ENCODE peak calls at places on chromosomes 5 and 9, in seven cellular contexts. W is H1, X is GM12878, L is HepG2, Z is HCT116, F is SK-N-SH, M is K562. K is an unnamed sample.

GRCh38 chr5:79702606-79703380 is 13.2 kb downstream of the CMYA5 start:
- DNase-seq in W (peak), L (peak), Z (no peak), M (peak), F (peak), X (no peak), K (peak)

GRCh38 chr9:89579741-89580395 is 24.9 kb upstream of the GADD45G start:
- DNase-seq in X (no peak), F (no peak), M (no peak), W (no peak), L (no peak), Z (no peak), K (no peak)

GRCh38 chr5:39714036-39714698 is 289.4 kb upstream of the DAB2 start:
- DNase-seq in L (peak), X (peak), W (no peak), M (peak), F (peak), Z (peak), K (peak)

GRCh38 chr5:35987776-35988175 is 3.4 kb downstream of the UGT3A1 start:
- DNase-seq in X (no peak), W (no peak), Z (no peak), F (no peak), L (no peak), M (no peak), K (no peak)

GRCh38 chr9:106296426-106296825 is 566.5 kb upstream of the ZNF462 start:
- DNase-seq in L (no peak), M (no peak), X (no peak), W (no peak), F (no peak), Z (no peak), K (no peak)

GRCh38 chr5:54443264-54443663 is 12.2 kb upstream of the HSPB3 start:
- DNase-seq in Z (peak), X (no peak), L (peak), W (no peak), F (peak), M (peak), K (no peak)

GRCh38 chr9:127347831-127348699 is 48.9 kb upstream of the SLC2A8 start:
- DNase-seq in W (no peak), F (peak), L (peak), Z (no peak), M (no peak), X (no peak), K (peak)

GRCh38 chr9:85516976-85517637 is 224.6 kb downstream of the AGTPBP1 start:
- DNase-seq in F (no peak), Z (peak), M (no peak), L (no peak), W (no peak), X (no peak), K (no peak)

GRCh38 chr5:83474170-83474796 is 2.7 kb downstream of the VCAN start:
- DNase-seq in M (peak), W (peak), L (peak), Z (peak), X (no peak), F (peak), K (peak)

GRCh38 chr5:125409496-125410351 is 663.3 kb upstream of the ZNF608 start:
- DNase-seq in M (no peak), F (no peak), X (no peak), L (no peak), W (no peak), Z (no peak), K (no peak)

GRCh38 chr5:53642006-53642405 is 81.6 kb downstream of the NDUFS4 start:
- DNase-seq in W (no peak), X (no peak), M (no peak), L (no peak), F (no peak), Z (no peak), K (no peak)

GRCh38 chr9:116713266-116713665 is 26.2 kb downstream of the TRIM32 start:
- DNase-seq in F (no peak), L (no peak), Z (no peak), W (no peak), X (no peak), M (no peak), K (no peak)

GRCh38 chr5:93677344-93678021 is 63.9 kb downstream of the POU5F2 start:
- DNase-seq in W (no peak), F (peak), Z (peak), L (peak), X (no peak), M (no peak), K (no peak)

GRCh38 chr5:17156463-17156862 is 61.0 kb upstream of the BASP1 start:
- DNase-seq in W (no peak), Z (no peak), X (no peak), L (no peak), F (no peak), M (no peak), K (no peak)

GRCh38 chr5:76514254-76514653 is 108.9 kb downstream of the F2RL2 start:
- DNase-seq in Z (no peak), X (no peak), F (peak), L (peak), M (no peak), W (no peak), K (no peak)

GRCh38 chr9:129550199-129550839 is 70.6 kb downstream of the C9orf50 start:
- DNase-seq in M (no peak), Z (no peak), X (no peak), W (peak), L (no peak), F (peak), K (peak)

GRCh38 chr5:53095222-53095621 is 14.3 kb downstream of the MOCS2 start:
- DNase-seq in M (no peak), Z (no peak), W (no peak), X (no peak), L (no peak), F (no peak), K (no peak)

GRCh38 chr5:639584-640213 is 27.6 kb downstream of the CEP72 start:
- DNase-seq in L (no peak), Z (no peak), F (no peak), X (no peak), M (no peak), W (no peak), K (no peak)

GRCh38 chr9:131310833-131311554 is 21.5 kb downstream of the PLPP7 start:
- DNase-seq in M (no peak), W (no peak), X (no peak), Z (no peak), L (no peak), F (no peak), K (no peak)

GRCh38 chr5:16744164-16744880 is 127.5 kb upstream of the RETREG1 start:
- DNase-seq in Z (no peak), X (no peak), L (peak), F (no peak), W (no peak), M (no peak), K (no peak)

GRCh38 chr5:74640450-74641013 is at the start of gene ENC1:
- DNase-seq in W (peak), X (no peak), F (peak), L (peak), M (peak), Z (peak), K (peak)

GRCh38 chr5:62167651-62168050 is 138.4 kb upstream of the KIF2A start:
- DNase-seq in Z (no peak), L (no peak), W (no peak), X (no peak), F (no peak), M (no peak), K (no peak)

GRCh38 chr9:131049829-131050715 is 41.1 kb downstream of the LAMC3 start:
- DNase-seq in W (no peak), M (peak), X (no peak), Z (no peak), L (no peak), F (no peak), K (no peak)

GRCh38 chr5:131209506-131210191 is 38.9 kb downstream of the LYRM7 start:
- DNase-seq in M (no peak), Z (no peak), W (no peak), F (no peak), X (peak), L (no peak), K (no peak)

GRCh38 chr5:126503602-126504104 is 80.4 kb downstream of the GRAMD2B start:
- DNase-seq in F (no peak), X (no peak), W (no peak), L (no peak), Z (no peak), M (no peak), K (no peak)

GRCh38 chr5:159263569-159263905 is 447 bp downstream of the UBLCP1 start:
- DNase-seq in Z (no peak), M (no peak), L (no peak), X (no peak), W (no peak), F (no peak), K (no peak)

GRCh38 chr9:93633492-93634221 is 57.3 kb downstream of the PHF2 start:
- DNase-seq in Z (no peak), L (no peak), W (peak), X (no peak), M (no peak), F (no peak), K (no peak)

GRCh38 chr9:132514821-132515220 is 67.6 kb upstream of the BARHL1 start:
- DNase-seq in X (no peak), W (no peak), M (no peak), F (no peak), Z (no peak), L (no peak), K (no peak)

GRCh38 chr9:133163559-133164208 is at the start of gene GBGT1:
- DNase-seq in L (no peak), Z (no peak), X (no peak), F (peak), W (peak), M (peak), K (no peak)

DNA sequence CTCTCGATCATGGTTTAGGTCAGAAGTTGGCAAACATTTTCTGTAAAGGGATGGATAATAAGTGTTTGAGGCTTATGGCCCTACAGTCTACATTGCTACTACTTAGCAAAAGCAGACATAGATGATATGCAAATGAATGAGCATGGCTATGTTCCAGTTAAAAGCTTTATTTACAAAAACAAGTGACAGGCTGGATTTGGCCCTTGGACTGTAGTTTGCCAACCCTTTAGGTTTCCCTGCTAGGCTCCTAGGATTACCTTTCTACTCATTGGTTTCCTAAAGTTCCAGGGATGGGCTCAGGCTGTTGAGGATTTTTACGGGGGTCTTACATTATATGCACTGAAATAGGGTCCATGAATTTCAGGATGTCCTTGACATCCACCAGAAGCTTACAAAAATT is 57.5 kb downstream of the GPR21 start:
- DNase-seq in X (no peak), M (no peak), F (no peak), Z (no peak), L (no peak), W (no peak), K (no peak)
- TF ChIP-seq JUND in X (no peak), M (no peak), F (no peak), Z (no peak), L (no peak), W (no peak), K (no peak)

DNA sequence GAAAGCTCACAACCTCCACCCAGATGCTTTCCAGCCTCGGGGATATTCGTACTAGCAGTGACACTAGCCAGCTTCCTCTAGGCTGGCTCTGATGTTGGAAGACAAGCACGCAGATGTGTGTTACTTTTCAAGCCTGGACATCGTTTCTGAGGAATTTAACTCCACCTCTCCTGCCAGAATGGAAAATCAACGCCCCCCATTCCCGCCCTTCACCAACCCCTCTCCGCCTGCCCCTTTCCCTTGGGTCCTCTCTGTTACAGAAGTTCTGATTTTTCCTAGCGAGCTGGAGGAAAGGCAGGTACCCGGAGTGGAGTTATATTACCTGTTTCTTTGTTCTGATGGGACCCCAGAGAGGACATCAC is 543 bp upstream of the NNT start:
- DNase-seq in L (peak), X (no peak), F (peak), W (no peak), Z (no peak), M (peak), K (peak)
- TF ChIP-seq JUND in L (no peak), X (no peak), F (no peak), W (no peak), Z (no peak), M (no peak), K (no peak)

GRCh38 chr9:15617782-15618181 is 64.9 kb downstream of the CCDC171 start:
- DNase-seq in M (no peak), X (no peak), W (no peak), F (no peak), Z (no peak), L (no peak), K (no peak)

GRCh38 chr9:15622596-15622995 is 69.8 kb downstream of the CCDC171 start:
- DNase-seq in L (no peak), X (no peak), Z (peak), F (no peak), W (no peak), M (no peak), K (no peak)

GRCh38 chr9:15612962-15613361 is 60.1 kb downstream of the CCDC171 start:
- DNase-seq in Z (no peak), L (no peak), W (no peak), F (no peak), M (no peak), X (no peak), K (no peak)

GRCh38 chr9:15618540-15619331 is 65.9 kb downstream of the CCDC171 start:
- DNase-seq in L (no peak), M (no peak), X (no peak), Z (no peak), W (no peak), F (no peak), K (no peak)
- TF ChIP-seq JUND in L (no peak), M (no peak), X (no peak), Z (no peak), W (no peak), F (no peak), K (no peak)

GRCh38 chr5:10352404-10353240 is 873 bp upstream of the MARCHF6 start:
- DNase-seq in M (no peak), Z (no peak), F (peak), X (peak), W (no peak), L (peak), K (no peak)

GRCh38 chr5:10351882-10352395 is 1.6 kb upstream of the MARCHF6 start:
- DNase-seq in F (no peak), L (no peak), W (no peak), M (no peak), Z (no peak), X (no peak), K (no peak)

GRCh38 chr5:10355071-10355889 is 1.8 kb downstream of the MARCHF6 start:
- DNase-seq in M (no peak), W (no peak), X (no peak), Z (no peak), F (no peak), L (no peak), K (peak)

GRCh38 chr5:10353241-10354047 is at the start of gene MARCHF6:
- DNase-seq in F (peak), W (peak), M (peak), L (peak), Z (peak), X (peak), K (peak)

GRCh38 chr5:10354048-10354872 is 765 bp downstream of the MARCHF6 start:
- DNase-seq in M (peak), W (no peak), F (no peak), X (no peak), Z (no peak), L (peak), K (peak)
- TF ChIP-seq JUND in M (no peak), W (no peak), F (no peak), X (no peak), Z (no peak), L (no peak), K (no peak)

DNA sequence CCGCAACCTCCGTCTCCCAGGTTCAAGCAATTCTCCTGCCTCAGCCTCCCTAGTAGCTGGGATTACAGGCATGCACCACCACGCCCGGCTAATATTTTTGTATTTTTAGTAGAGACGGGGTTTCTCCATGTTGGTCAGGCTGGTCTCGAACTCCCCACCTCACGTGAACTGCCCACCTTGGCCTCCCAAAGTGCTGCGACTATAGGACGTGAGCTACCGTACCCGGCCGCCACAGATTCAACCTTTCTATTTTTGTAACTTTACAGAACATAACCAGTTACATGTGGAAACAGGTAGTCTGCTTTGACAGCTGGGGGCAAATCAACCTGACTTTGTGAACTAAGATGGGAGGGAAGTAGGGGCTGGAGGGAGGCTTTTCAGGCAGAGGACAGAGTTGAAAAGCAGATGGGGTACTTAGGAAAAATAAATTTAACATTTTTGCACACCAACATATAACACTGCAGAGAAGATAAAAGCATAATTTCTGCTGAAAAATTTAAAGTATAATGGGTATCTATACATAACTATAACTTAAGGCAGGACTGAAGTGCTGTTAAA is 5.2 kb downstream of the RPL37 start:
- DNase-seq in M (no peak), L (no peak), W (no peak), Z (no peak), F (no peak), X (no peak), K (no peak)
- TF ChIP-seq JUND in M (no peak), L (no peak), W (no peak), Z (no peak), F (no peak), X (no peak), K (no peak)

K was measured in T47D.